ENCODE peak calls at places on chromosomes 6 and 20, in ten cellular contexts. K, T, X, Q, O, V, F, B, M and Y are unnamed samples.

GRCh38 chr6:110255356-110255755 is 75.1 kb downstream of the CDC40 start:
- DNase-seq in B (no peak), X (peak; percentile 48), T (peak; percentile 34), F (no peak), V (no peak), Q (no peak), O (no peak), K (peak; percentile 4), M (no peak), Y (no peak)

GRCh38 chr6:123454448-123454847 is 182.3 kb downstream of the TRDN start:
- DNase-seq in B (no peak), M (no peak), F (no peak), X (no peak), V (no peak), K (no peak), Q (no peak), T (no peak), O (no peak), Y (no peak)

GRCh38 chr6:107321793-107322192 is 137.6 kb downstream of the PDSS2 start:
- DNase-seq in T (no peak), O (no peak), Q (no peak), B (no peak), V (no peak), F (no peak), X (peak; percentile 22), K (no peak), M (no peak), Y (no peak)

GRCh38 chr20:63778034-63778752 is 38.6 kb downstream of the SLC2A4RG start:
- DNase-seq in K (no peak), V (no peak), B (peak; percentile 23), Q (no peak), F (no peak), M (no peak), O (no peak), X (peak; percentile 15), T (no peak), Y (no peak)

GRCh38 chr6:133945158-133945557 is 7.9 kb upstream of the TBPL1 start:
- DNase-seq in M (no peak), K (no peak), B (no peak), X (peak; percentile 38), F (peak; percentile 17), O (no peak), T (no peak), V (no peak), Q (no peak), Y (no peak)

GRCh38 chr6:35725721-35726438 is 11.0 kb upstream of the ARMC12 start:
- DNase-seq in O (peak; percentile 71), K (peak; percentile 13), M (peak; percentile 62), Q (peak; percentile 86), B (peak; percentile 77), X (peak; percentile 37), V (peak; percentile 93), F (peak; percentile 82), T (no peak), Y (peak; percentile 70)

GRCh38 chr6:37061157-37061804 is 55.8 kb downstream of the FGD2 start:
- DNase-seq in T (no peak), B (no peak), X (no peak), V (no peak), O (peak; percentile 60), K (peak; percentile 31), Q (peak; percentile 49), F (no peak), M (peak; percentile 68), Y (peak; percentile 74)

GRCh38 chr6:81759782-81760181 is 7.3 kb upstream of the TENT5A start:
- DNase-seq in F (no peak), Q (no peak), B (no peak), M (no peak), K (no peak), T (no peak), X (no peak), V (no peak), O (no peak), Y (no peak)

GRCh38 chr20:35252037-35252461 is 25.6 kb downstream of the MMP24 start:
- DNase-seq in F (no peak), B (no peak), T (no peak), Q (no peak), M (no peak), V (no peak), X (no peak), K (no peak), O (no peak), Y (no peak)

GRCh38 chr6:168229368-168229752 is 90.2 kb downstream of the DACT2 start:
- DNase-seq in X (no peak), O (no peak), V (no peak), M (no peak), T (no peak), K (no peak), Q (no peak), B (no peak), F (no peak), Y (no peak)

DNA sequence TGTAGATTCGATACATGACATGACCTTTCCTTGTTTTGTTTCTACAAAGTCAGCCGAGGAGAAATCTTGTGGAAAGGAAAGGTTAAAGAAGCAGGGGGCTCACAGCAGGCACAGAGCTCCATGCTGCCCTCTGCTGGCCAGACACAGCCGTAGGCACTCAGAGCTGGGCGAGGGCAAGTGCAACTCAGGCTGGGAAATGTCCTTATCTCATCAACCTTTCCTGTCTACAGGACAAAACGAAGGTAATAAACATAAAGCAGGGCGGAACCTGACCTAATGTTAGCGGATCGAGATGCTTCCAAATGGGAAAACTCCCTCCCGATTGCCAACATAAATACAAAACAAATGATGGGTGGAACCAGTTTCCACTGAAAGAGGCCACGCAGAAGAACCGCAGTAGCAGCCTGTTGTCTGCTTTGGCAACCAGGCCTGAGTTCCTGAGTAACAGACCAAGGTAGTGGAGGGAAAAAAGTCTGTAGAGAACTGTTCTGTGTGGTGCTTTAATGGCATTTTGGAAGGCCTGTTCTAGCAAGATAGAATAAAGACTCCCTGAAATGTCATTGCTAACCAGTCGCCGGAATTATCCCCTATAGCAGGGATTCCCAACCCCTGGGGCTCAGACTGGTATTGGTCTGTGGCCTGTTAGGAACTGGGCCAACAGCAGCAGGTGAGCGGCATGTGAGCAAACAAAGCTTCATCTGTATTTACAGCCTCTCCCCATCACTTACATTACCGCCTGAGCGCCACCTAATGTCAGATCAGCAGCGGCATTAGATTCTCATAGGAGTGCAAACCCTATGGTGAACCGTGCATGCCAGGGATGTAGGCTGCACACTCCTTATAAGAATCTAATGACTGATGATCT is 85.2 kb downstream of the MBOAT1 start:
- DNase-seq in M (peak; percentile 78), F (peak; percentile 76), B (peak; percentile 86), K (peak; percentile 51), X (peak; percentile 67), T (no peak), V (peak; percentile 68), Q (peak; percentile 60), O (peak; percentile 66), Y (peak; percentile 63)
- H3K4me3 ChIP-seq in M (no peak overlapping the region), F (no peak overlapping the region), B (no peak overlapping the region), K (no peak overlapping the region), X (no peak overlapping the region), T (no peak overlapping the region), V (no peak overlapping the region), Q (no peak overlapping the region), O (peak overlapping the region; percentile 5), Y (no peak overlapping the region)

GRCh38 chr20:37458761-37459160 is 62.3 kb upstream of the NNAT start:
- DNase-seq in B (no peak), Q (no peak), K (no peak), F (no peak), T (no peak), V (no peak), M (no peak), O (no peak), X (no peak), Y (no peak)
- H3K9me3 ChIP-seq in B (no peaks in the 10 kb centered on the region), Q (peaks cover 15% of the 10 kb centered on the region), K (peaks cover 49% of the 10 kb centered on the region), F (peaks cover 29% of the 10 kb centered on the region), T (peaks cover 5% of the 10 kb centered on the region), V (peaks cover 3% of the 10 kb centered on the region), M (peaks cover 16% of the 10 kb centered on the region), O (peaks cover 7% of the 10 kb centered on the region), X (no peaks in the 10 kb centered on the region), Y (no peaks in the 10 kb centered on the region)

GRCh38 chr20:62485701-62486089 is 9.9 kb upstream of the GATA5 start:
- DNase-seq in F (no peak), Q (no peak), K (no peak), M (no peak), T (no peak), X (no peak), B (no peak), V (no peak), O (no peak), Y (no peak)
- H3K4me1 ChIP-seq in F (peaks cover 23% of the 10 kb centered on the region), Q (no peaks in the 10 kb centered on the region), K (peaks cover 30% of the 10 kb centered on the region), M (no peaks in the 10 kb centered on the region), T (peaks cover 22% of the 10 kb centered on the region), X (no peaks in the 10 kb centered on the region), B (peaks cover 16% of the 10 kb centered on the region), V (peaks cover 27% of the 10 kb centered on the region), O (no peaks in the 10 kb centered on the region), Y (peaks cover 16% of the 10 kb centered on the region)

DNA sequence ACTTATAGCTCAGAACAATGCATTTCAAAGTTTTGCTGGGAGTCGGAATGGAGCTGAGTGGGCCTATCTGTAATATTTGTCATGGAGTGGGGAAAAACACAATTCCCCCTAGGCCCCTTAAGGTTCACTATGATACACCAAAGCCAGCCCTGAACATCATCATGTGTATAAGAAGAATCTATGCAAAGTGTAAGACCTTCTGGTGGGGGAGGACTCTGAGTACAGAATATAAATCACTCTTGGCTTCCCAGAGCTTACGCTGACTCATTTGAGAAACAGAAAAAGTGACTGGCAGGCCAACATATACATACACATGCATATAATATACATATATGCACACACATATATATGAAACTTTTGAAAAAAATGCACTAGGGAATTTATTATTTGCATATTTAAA is 54.1 kb upstream of the UBR2 start:
- DNase-seq in T (no peak), F (no peak), B (no peak), O (no peak), X (no peak), M (no peak), V (no peak), K (no peak), Q (no peak), Y (no peak)
- H3K4me3 ChIP-seq in T (no peak overlapping the region), F (no peak overlapping the region), B (no peak overlapping the region), O (no peak overlapping the region), X (no peak overlapping the region), M (no peak overlapping the region), V (no peak overlapping the region), K (no peak overlapping the region), Q (no peak overlapping the region), Y (no peak overlapping the region)

DNA sequence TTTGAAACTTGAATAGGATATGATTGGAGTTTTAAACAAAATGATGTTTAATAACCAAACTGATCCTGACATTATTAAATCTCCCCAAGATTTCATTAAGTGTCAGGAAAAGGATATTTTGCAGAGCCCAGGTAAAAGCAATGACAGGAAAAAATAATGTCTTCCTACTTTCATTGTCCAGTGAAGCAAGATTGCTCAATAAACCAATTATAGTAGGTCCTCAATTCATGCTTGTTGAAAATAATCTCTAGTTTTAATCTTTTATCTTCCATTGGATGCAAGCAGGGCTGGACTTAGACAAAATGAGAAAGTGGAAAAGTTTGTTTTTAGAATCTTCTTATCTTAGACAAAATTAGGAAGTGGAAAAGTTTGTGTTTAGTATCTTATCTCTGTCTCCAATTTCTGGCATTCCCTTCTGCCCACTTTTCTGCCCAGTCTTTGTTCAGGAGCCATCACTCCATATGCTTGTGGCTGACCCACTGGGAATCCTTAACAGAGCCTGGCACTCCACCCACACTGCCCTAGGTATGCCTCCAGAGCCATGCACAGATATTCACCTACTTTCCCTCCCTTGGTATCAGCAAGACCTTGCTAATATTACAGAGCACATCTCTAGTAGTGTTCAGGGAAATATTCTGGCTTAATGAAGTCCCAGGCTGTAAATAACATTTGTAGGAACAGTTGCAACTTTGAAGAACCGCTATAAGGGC is 57.0 kb upstream of the CARMIL1 start:
- DNase-seq in K (no peak), X (no peak), F (no peak), B (no peak), T (no peak), O (no peak), Q (no peak), V (no peak), M (no peak), Y (no peak)
- H3K9me3 ChIP-seq in K (no peaks in the 10 kb centered on the region), X (no peaks in the 10 kb centered on the region), F (no peaks in the 10 kb centered on the region), B (no peaks in the 10 kb centered on the region), T (no peaks in the 10 kb centered on the region), O (no peaks in the 10 kb centered on the region), Q (no peaks in the 10 kb centered on the region), V (no peaks in the 10 kb centered on the region), M (no peaks in the 10 kb centered on the region), Y (no peaks in the 10 kb centered on the region)